ENCODE peak calls at places on chromosomes 12 and 14, in five cellular contexts. W is neuronal stem cell, R is breast epithelium, F is cardiac muscle cell, T is GM23248. X is an unnamed sample.

GRCh38 chr12:51923506-51924365 is 16.4 kb downstream of the ACVRL1 start:
- DNase-seq in W (no peak), R (peak; percentile 56), F (peak; percentile 52), T (peak; percentile 74), X (peak; percentile 16)

GRCh38 chr12:70077441-70077840 is 165.8 kb upstream of the CNOT2 start:
- DNase-seq in W (no peak), R (no peak), F (peak; percentile 24), T (no peak), X (no peak)

GRCh38 chr14:70642313-70643235 is 858 bp downstream of the TTC9 start:
- DNase-seq in W (no peak), R (no peak), F (peak; percentile 1), T (peak; percentile 10), X (no peak)

GRCh38 chr12:44511289-44511688 is 364.8 kb downstream of the NELL2 start:
- DNase-seq in W (no peak), R (no peak), F (no peak), T (no peak), X (no peak)

GRCh38 chr12:47216150-47216677 is 136.5 kb upstream of the AMIGO2 start:
- DNase-seq in W (no peak), R (no peak), F (no peak), T (no peak), X (peak; percentile 62)

GRCh38 chr12:3000548-3001275 is 41.5 kb downstream of the TEAD4 start:
- DNase-seq in W (no peak), R (no peak), F (no peak), T (peak; percentile 8), X (no peak)

GRCh38 chr12:104957388-104958008 is 592 bp downstream of the SLC41A2 start:
- DNase-seq in W (no peak), R (no peak), F (no peak), T (peak; percentile 55), X (peak; percentile 9)

GRCh38 chr14:44449694-44450093 is 57.4 kb downstream of the FSCB start:
- DNase-seq in W (no peak), R (no peak), F (no peak), T (no peak), X (no peak)

GRCh38 chr14:85093631-85094330 is 436.2 kb upstream of the FLRT2 start:
- DNase-seq in W (no peak), R (no peak), F (peak; percentile 19), T (peak; percentile 58), X (no peak)

GRCh38 chr14:95313707-95314106 is 6.0 kb downstream of the CLMN start:
- DNase-seq in W (no peak), R (no peak), F (peak; percentile 89), T (peak; percentile 72), X (no peak)

GRCh38 chr12:56080556-56081138 is 682 bp downstream of the ERBB3 start:
- DNase-seq in W (no peak), R (peak; percentile 69), F (no peak), T (peak; percentile 2), X (no peak)

GRCh38 chr14:23664207-23664885 is 28.2 kb downstream of the DHRS2 start:
- DNase-seq in W (no peak), R (no peak), F (no peak), T (no peak), X (no peak)

GRCh38 chr12:54032627-54033100 is at the start of gene HOXC5:
- DNase-seq in W (peak; percentile 76), R (peak; percentile 78), F (peak; percentile 72), T (peak; percentile 81), X (peak; percentile 24)

GRCh38 chr14:101721951-101722661 is 39.4 kb upstream of the PPP2R5C start:
- DNase-seq in W (no peak), R (no peak), F (peak; percentile 40), T (peak; percentile 75), X (peak; percentile 81)

GRCh38 chr14:50778757-50779483 is 52.0 kb downstream of the NIN start:
- DNase-seq in W (no peak), R (no peak), F (no peak), T (peak; percentile 42), X (no peak)

GRCh38 chr14:61553730-61554641 is 141.3 kb upstream of the HIF1A start:
- DNase-seq in W (no peak), R (no peak), F (peak; percentile 95), T (peak; percentile 98), X (no peak)

GRCh38 chr12:4526923-4527546 is 11.7 kb upstream of the RAD51AP1 start:
- DNase-seq in W (no peak), R (no peak), F (peak; percentile 30), T (peak; percentile 49), X (no peak)

GRCh38 chr12:19288603-19289244 is 150.6 kb upstream of the AEBP2 start:
- DNase-seq in W (peak; percentile 6), R (no peak), F (peak; percentile 59), T (peak; percentile 61), X (no peak)

GRCh38 chr14:103908580-103908979 is 19.7 kb upstream of the TDRD9 start:
- DNase-seq in W (no peak), R (no peak), F (no peak), T (no peak), X (no peak)

GRCh38 chr14:103692871-103693270 is 22.4 kb downstream of the XRCC3 start:
- DNase-seq in W (no peak), R (no peak), F (no peak), T (no peak), X (no peak)

GRCh38 chr12:89236748-89237428 is 115.4 kb downstream of the DUSP6 start:
- DNase-seq in W (no peak), R (no peak), F (peak; percentile 47), T (peak; percentile 53), X (no peak)

GRCh38 chr12:89237763-89238162 is 114.5 kb downstream of the DUSP6 start:
- DNase-seq in W (no peak), R (no peak), F (no peak), T (no peak), X (no peak)

GRCh38 chr12:89234324-89235114 is 117.8 kb downstream of the DUSP6 start:
- DNase-seq in W (no peak), R (no peak), F (no peak), T (peak; percentile 68), X (no peak)

GRCh38 chr12:89236237-89236636 is 116.1 kb downstream of the DUSP6 start:
- DNase-seq in W (no peak), R (no peak), F (no peak), T (peak; percentile 62), X (no peak)

GRCh38 chr12:89235189-89235993 is 116.9 kb downstream of the DUSP6 start:
- DNase-seq in W (no peak), R (no peak), F (no peak), T (no peak), X (no peak)
- H3K4me1 ChIP-seq in W (no peaks in the 10 kb centered on the region), R (peaks cover 5% of the 10 kb centered on the region), F (no peaks in the 10 kb centered on the region), T (peaks cover 44% of the 10 kb centered on the region), X (peaks cover 24% of the 10 kb centered on the region)

GRCh38 chr12:13085968-13086686 is 17.3 kb downstream of the GSG1 start:
- DNase-seq in W (no peak), R (no peak), F (peak; percentile 51), T (peak; percentile 44), X (no peak)

GRCh38 chr12:13088503-13088902 is 15.0 kb downstream of the GSG1 start:
- DNase-seq in W (no peak), R (no peak), F (no peak), T (no peak), X (no peak)

GRCh38 chr12:13082866-13083265 is 20.6 kb downstream of the GSG1 start:
- DNase-seq in W (no peak), R (no peak), F (no peak), T (no peak), X (no peak)

GRCh38 chr12:13087766-13088165 is 15.7 kb downstream of the GSG1 start:
- DNase-seq in W (no peak), R (no peak), F (no peak), T (no peak), X (no peak)

DNA sequence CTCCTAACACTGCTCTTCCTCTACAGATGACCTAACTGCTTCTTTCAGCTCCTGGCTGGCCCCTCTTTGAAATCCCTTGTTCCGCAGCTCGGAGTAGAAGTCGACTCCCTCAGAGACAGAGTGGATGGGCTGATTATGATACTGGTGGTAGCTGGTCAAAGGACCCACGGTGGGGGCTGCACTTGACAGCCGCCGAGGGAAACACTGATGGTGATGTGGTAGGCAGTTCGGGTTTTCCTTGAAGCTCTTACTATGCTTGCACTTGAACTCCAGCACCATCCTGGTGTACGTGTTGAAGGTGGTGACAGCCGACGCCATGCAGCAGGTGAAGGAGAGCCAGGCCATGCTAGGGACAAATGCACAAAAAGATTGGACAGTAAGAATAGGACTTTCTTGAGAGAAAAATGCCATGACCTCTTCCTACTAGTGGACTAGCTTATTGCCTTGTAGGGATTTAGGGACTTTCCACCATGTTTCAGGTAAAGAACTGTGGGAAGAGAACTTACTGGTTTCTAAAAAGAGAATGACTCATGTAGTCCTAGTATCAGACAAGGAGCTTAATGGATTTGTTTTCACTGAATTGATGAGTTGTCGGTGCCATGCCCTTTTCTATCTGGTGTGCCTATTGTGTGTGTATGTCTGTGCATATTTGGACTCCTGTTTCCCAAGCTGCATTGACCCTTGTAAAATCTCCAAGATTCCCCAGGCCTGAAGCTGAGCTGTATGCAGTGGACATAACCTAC is 18.4 kb downstream of the GSG1 start:
- DNase-seq in W (no peak), R (no peak), F (no peak), T (no peak), X (no peak)
- H3K27ac ChIP-seq in W (no peak overlapping the region), R (no peak overlapping the region), F (no peak overlapping the region), T (no peak overlapping the region), X (no peak overlapping the region)

DNA sequence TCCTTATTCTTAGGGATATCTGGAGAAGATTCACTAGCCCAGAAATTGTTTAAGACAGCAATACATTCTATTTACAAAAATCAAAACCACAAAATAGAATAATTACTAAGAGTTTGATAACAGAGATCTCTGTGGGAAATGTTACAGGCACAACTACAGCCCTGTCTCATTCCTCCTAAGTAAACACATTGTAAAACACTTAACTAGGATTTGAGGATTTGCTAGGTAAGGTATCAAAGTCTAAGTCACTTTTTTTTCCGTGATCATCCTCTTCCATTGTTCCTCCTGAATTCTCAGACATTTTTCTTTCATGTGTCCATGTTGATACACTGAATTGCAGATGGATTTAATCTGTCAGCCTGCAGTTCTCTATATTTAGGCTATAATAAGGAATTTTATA is 127.5 kb downstream of the ACSS3 start:
- DNase-seq in W (no peak), R (no peak), F (no peak), T (no peak), X (no peak)
- H3K4me1 ChIP-seq in W (peaks cover 10% of the 10 kb centered on the region), R (no peaks in the 10 kb centered on the region), F (peaks cover 11% of the 10 kb centered on the region), T (peaks cover 21% of the 10 kb centered on the region), X (no peaks in the 10 kb centered on the region)

GRCh38 chr14:75258079-75258802 is 20.4 kb upstream of the FOS start:
- DNase-seq in W (no peak), R (no peak), F (peak; percentile 89), T (peak; percentile 84), X (no peak)

GRCh38 chr14:75257241-75257640 is 21.4 kb upstream of the FOS start:
- DNase-seq in W (no peak), R (no peak), F (no peak), T (peak; percentile 62), X (no peak)

GRCh38 chr14:75254381-75254821 is 24.2 kb upstream of the FOS start:
- DNase-seq in W (no peak), R (peak; percentile 78), F (no peak), T (no peak), X (no peak)

GRCh38 chr14:75252254-75252837 is 26.3 kb upstream of the FOS start:
- DNase-seq in W (no peak), R (no peak), F (no peak), T (no peak), X (no peak)

DNA sequence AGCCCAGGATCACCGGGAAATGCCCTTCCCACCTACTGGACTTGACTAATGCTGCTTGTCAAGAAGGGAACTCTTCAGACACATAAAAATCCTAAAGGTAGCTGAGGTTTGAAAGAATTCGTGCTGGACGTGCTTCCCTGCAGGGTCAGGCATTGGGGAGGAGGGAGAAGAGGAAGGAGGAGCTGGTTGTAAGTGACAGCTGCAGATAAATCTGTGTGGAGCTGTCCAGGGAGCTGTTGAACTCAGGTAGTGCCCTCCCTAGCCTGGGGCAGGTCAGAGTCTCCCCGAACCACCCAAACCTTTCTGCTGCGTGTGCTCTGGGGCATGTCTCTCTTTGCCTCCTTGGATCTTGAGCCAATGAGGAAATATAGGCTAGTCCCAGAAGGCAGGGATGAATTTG is 23.7 kb upstream of the FOS start:
- DNase-seq in W (no peak), R (peak; percentile 74), F (no peak), T (no peak), X (no peak)
- H3K27ac ChIP-seq in W (no peak overlapping the region), R (peak overlapping the region; percentile 91), F (peak overlapping the region; percentile 56), T (no peak overlapping the region), X (no peak overlapping the region)